ENCODE peak calls at places on chromosomes 16 and 17, in ten cellular contexts. H is activated T-cell treated with anti-CD3 and anti-CD28 coated beads, Interleukin-2, amount 50 U/mL, for 72 hours; K is activated CD4-positive, CD25-positive, alpha-beta regulatory T cell; Z is fibroblast of the conjunctiva; L is PC-3; J is CD8-positive, alpha-beta memory T cell; S is cardiac fibroblast; I is activated naive CD8-positive, alpha-beta T cell treated with anti-CD3 and anti-CD28 coated beads, Interleukin-2, amount 50 U/mL, for 24 hours; W is CD4-positive, CD25-positive, alpha-beta regulatory T cell; D is T follicular helper cell. T is an unnamed sample.
A peak's percentile ranks its signal among the peaks of the same experiment; 100 is the strongest.

GRCh38 chr16:83963277-83964119 is 4.5 kb upstream of the NECAB2 start:
- DNase-seq in L (no peak), I (no peak), K (no peak), Z (no peak), D (no peak), H (no peak), S (no peak), W (no peak), J (peak; percentile 25), T (no peak)

GRCh38 chr16:67530013-67530939 is 1.6 kb downstream of the RIPOR1 start:
- DNase-seq in J (peak; percentile 64), Z (peak; percentile 46), D (no peak), K (peak; percentile 22), W (no peak), L (peak; percentile 32), S (peak; percentile 79), H (no peak), I (peak; percentile 50), T (peak; percentile 73)

GRCh38 chr17:38352245-38353083 is 820 bp downstream of the SOCS7 start:
- DNase-seq in H (peak; percentile 34), J (no peak), K (no peak), I (peak; percentile 27), D (no peak), S (peak; percentile 28), L (peak; percentile 6), W (peak; percentile 22), Z (no peak), T (peak; percentile 57)

GRCh38 chr17:40566027-40566426 is 755 bp upstream of the CCR7 start:
- DNase-seq in W (no peak), H (peak; percentile 60), Z (no peak), I (peak; percentile 11), L (no peak), J (no peak), S (no peak), D (no peak), K (no peak), T (no peak)

GRCh38 chr17:67477687-67478086 is 100.6 kb downstream of the PITPNC1 start:
- DNase-seq in S (peak; percentile 75), I (peak; percentile 67), D (peak; percentile 15), Z (no peak), H (peak; percentile 84), L (peak; percentile 88), W (peak; percentile 9), K (no peak), J (peak; percentile 63), T (peak; percentile 12)

GRCh38 chr17:48637323-48638260 is 11.4 kb upstream of the HOXB9 start:
- DNase-seq in J (no peak), H (no peak), D (no peak), L (peak; percentile 76), I (no peak), W (no peak), Z (no peak), K (no peak), S (peak; percentile 90), T (no peak)

GRCh38 chr16:57614546-57615343 is 13.7 kb upstream of the ADGRG1 start:
- DNase-seq in K (no peak), I (peak; percentile 71), Z (no peak), D (no peak), W (no peak), S (no peak), L (no peak), H (peak; percentile 80), J (peak; percentile 48), T (peak; percentile 39)

GRCh38 chr16:81106826-81107503 is 10.8 kb upstream of the GCSH start:
- DNase-seq in L (no peak), H (no peak), K (no peak), S (no peak), J (no peak), D (no peak), Z (no peak), I (no peak), W (no peak), T (no peak)

GRCh38 chr17:20123209-20123608 is 114.0 kb downstream of the SPECC1 start:
- DNase-seq in K (no peak), S (no peak), I (no peak), H (no peak), W (no peak), J (no peak), L (no peak), D (no peak), Z (no peak), T (no peak)

GRCh38 chr17:82366749-82367148 is 4.8 kb upstream of the UTS2R start:
- DNase-seq in H (no peak), D (no peak), K (no peak), Z (no peak), S (no peak), J (no peak), W (no peak), I (no peak), L (peak; percentile 15), T (no peak)

GRCh38 chr17:33778505-33779398 is 476.3 kb upstream of the CCL2 start:
- DNase-seq in L (peak; percentile 49), Z (peak; percentile 41), I (peak; percentile 32), W (peak; percentile 11), S (peak; percentile 67), J (no peak), K (no peak), H (peak; percentile 9), D (no peak), T (peak; percentile 59)

GRCh38 chr16:66137853-66138252 is 228.6 kb upstream of the CDH5 start:
- DNase-seq in L (no peak), J (no peak), S (no peak), W (no peak), D (no peak), Z (no peak), H (no peak), I (no peak), K (no peak), T (no peak)

GRCh38 chr16:63323722-63324121 is 1287.5 kb upstream of the CDH8 start:
- DNase-seq in J (no peak), I (no peak), K (no peak), Z (no peak), D (no peak), L (no peak), W (no peak), S (no peak), H (no peak), T (no peak)

GRCh38 chr17:13575922-13576419 is 25.8 kb downstream of the HS3ST3A1 start:
- DNase-seq in J (no peak), D (no peak), H (no peak), L (no peak), Z (peak; percentile 35), I (no peak), S (no peak), W (no peak), K (no peak), T (no peak)

GRCh38 chr16:177394-177822 is 928 bp downstream of the HBA1 start:
- DNase-seq in J (no peak), L (no peak), S (no peak), K (no peak), Z (no peak), W (no peak), I (no peak), H (no peak), D (no peak), T (peak; percentile 19)

GRCh38 chr17:39703913-39704312 is 4.0 kb downstream of the ERBB2 start:
- DNase-seq in I (no peak), K (no peak), D (no peak), L (no peak), H (no peak), J (no peak), W (no peak), S (no peak), Z (no peak), T (no peak)

GRCh38 chr16:48318630-48319029 is 66.6 kb downstream of the SIAH1 start:
- DNase-seq in W (peak; percentile 62), K (no peak), Z (no peak), H (no peak), D (peak; percentile 23), S (peak; percentile 65), J (peak; percentile 56), I (no peak), L (no peak), T (peak; percentile 50)

GRCh38 chr16:7431723-7432122 is 99.1 kb downstream of the RBFOX1 start:
- DNase-seq in D (no peak), W (no peak), K (no peak), I (no peak), Z (no peak), S (no peak), J (no peak), H (no peak), L (no peak), T (no peak)

T was measured in DMS53.